ENCODE peak calls at places on chromosomes 11 and 22, in five cellular contexts. N, J, V, Y and R are unnamed samples.
A peak's percentile ranks its signal among the peaks of the same experiment; 100 is the strongest.

GRCh38 chr22:44722611-44723010 is 20.6 kb downstream of the PRR5 start:
- DNase-seq in V (no peak), N (no peak), Y (no peak), J (no peak), R (no peak)

GRCh38 chr11:72639475-72640375 is 34.5 kb downstream of the PDE2A start:
- DNase-seq in N (no peak), V (no peak), J (no peak), Y (no peak), R (no peak)

GRCh38 chr11:69014084-69014935 is 1.3 kb upstream of the MRGPRF start:
- DNase-seq in Y (peak; percentile 72), V (no peak), J (peak; percentile 49), N (peak; percentile 57), R (peak; percentile 75)

GRCh38 chr11:131095501-131096185 is 179.4 kb upstream of the SNX19 start:
- DNase-seq in V (no peak), J (no peak), Y (no peak), N (no peak), R (no peak)

GRCh38 chr11:122808494-122808893 is 29.8 kb upstream of the CRTAM start:
- DNase-seq in Y (peak; percentile 53), V (no peak), N (peak; percentile 9), J (no peak), R (no peak)

GRCh38 chr11:5596611-5597201 is at the start of gene TRIM6:
- DNase-seq in N (peak; percentile 43), J (peak; percentile 54), V (peak; percentile 55), Y (peak; percentile 70), R (peak; percentile 88)

GRCh38 chr11:121613724-121614123 is 161.0 kb upstream of the SORL1-AS1 start:
- DNase-seq in J (no peak), V (no peak), N (peak; percentile 10), Y (no peak), R (no peak)

GRCh38 chr11:35179466-35180135 is 40.6 kb downstream of the CD44 start:
- DNase-seq in Y (no peak), V (no peak), N (no peak), J (no peak), R (no peak)

GRCh38 chr11:72969894-72970335 is 155.7 kb downstream of the ATG16L2 start:
- DNase-seq in N (no peak), Y (no peak), V (no peak), J (no peak), R (no peak)

GRCh38 chr11:35390737-35391682 is 28.3 kb downstream of the SLC1A2 start:
- DNase-seq in Y (peak; percentile 48), J (peak; percentile 59), V (no peak), N (peak; percentile 51), R (peak; percentile 55)

GRCh38 chr11:85787809-85788805 is 22.8 kb downstream of the SYTL2 start:
- DNase-seq in Y (peak; percentile 59), J (peak; percentile 76), N (peak; percentile 65), V (no peak), R (no peak)

GRCh38 chr11:118690553-118691304 is 11.3 kb upstream of the TREH start:
- DNase-seq in N (peak; percentile 11), Y (no peak), V (no peak), J (no peak), R (no peak)
- H3K4me1 ChIP-seq in N (peaks cover 18% of the 10 kb centered on the region), Y (peaks cover 23% of the 10 kb centered on the region), V (peaks cover 11% of the 10 kb centered on the region), J (peaks cover 4% of the 10 kb centered on the region), R (peaks cover 24% of the 10 kb centered on the region)

DNA sequence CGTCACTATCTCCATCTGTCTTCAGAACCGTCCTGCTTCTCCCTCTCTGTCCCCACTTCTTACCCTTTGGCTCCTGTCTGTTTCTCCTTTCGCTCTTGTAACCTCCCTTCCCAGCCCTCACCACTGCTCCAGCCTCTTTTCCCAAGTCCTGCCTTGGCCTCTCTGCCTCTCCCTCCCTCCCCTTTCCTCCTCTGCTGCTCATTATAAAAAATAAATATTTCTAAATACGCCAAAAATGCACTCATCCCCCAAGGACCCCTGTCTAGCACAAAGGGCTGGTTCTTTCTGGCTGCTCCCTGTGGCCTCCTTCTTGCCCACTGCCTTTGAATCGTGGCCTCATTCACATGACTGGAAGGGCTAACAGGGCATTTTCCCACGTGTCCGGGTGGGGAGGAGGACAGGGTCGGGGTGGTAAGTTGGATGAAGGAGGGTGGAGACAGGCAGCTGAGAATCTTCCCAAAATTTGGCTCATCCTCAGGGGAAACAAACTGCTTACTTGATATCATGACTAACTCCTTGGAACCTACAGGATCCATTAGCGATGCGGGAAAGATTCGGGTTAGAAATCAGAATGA is 26.4 kb upstream of the OAF start:
- DNase-seq in Y (no peak), J (peak; percentile 36), V (peak; percentile 71), N (peak; percentile 35), R (no peak)
- H3K4me1 ChIP-seq in Y (no peaks in the 10 kb centered on the region), J (peaks cover 19% of the 10 kb centered on the region), V (no peaks in the 10 kb centered on the region), N (peaks cover 58% of the 10 kb centered on the region), R (peaks cover 5% of the 10 kb centered on the region)

GRCh38 chr22:28029962-28030361 is 110.9 kb upstream of the PITPNB start:
- DNase-seq in Y (no peak), J (peak; percentile 7), V (no peak), N (no peak), R (no peak)
- H3K4me1 ChIP-seq in Y (no peaks in the 10 kb centered on the region), J (no peaks in the 10 kb centered on the region), V (peaks cover 84% of the 10 kb centered on the region), N (peaks cover 4% of the 10 kb centered on the region), R (peaks cover 57% of the 10 kb centered on the region)

GRCh38 chr11:94151311-94151710 is 22.7 kb downstream of the PANX1 start:
- DNase-seq in V (no peak), J (no peak), Y (no peak), N (no peak), R (no peak)
- H3K4me1 ChIP-seq in V (peaks cover 6% of the 10 kb centered on the region), J (no peaks in the 10 kb centered on the region), Y (peaks cover 4% of the 10 kb centered on the region), N (no peaks in the 10 kb centered on the region), R (peaks cover 13% of the 10 kb centered on the region)